ENCODE peak calls at places on chromosomes 12 and 14, in five cellular contexts. U is endodermal cell, Z is foreskin fibroblast, X is cardiac fibroblast, Y is HCT116. V is an unnamed sample.

GRCh38 chr12:51702582-51702981 is 111.5 kb downstream of the SCN8A start:
- DNase-seq in U (no peak), Z (no peak), X (no peak), Y (no peak), V (no peak)

GRCh38 chr14:52906141-52906601 is 44.7 kb downstream of the FERMT2 start:
- DNase-seq in U (no peak), Z (peak), X (peak), Y (peak), V (no peak)

GRCh38 chr14:23347406-23348296 is 5.0 kb downstream of the SLC22A17 start:
- DNase-seq in U (peak), Z (no peak), X (no peak), Y (no peak), V (no peak)

GRCh38 chr12:124515981-124516380 is 51.4 kb downstream of the NCOR2 start:
- DNase-seq in U (no peak), Z (no peak), X (no peak), Y (no peak), V (no peak)

GRCh38 chr12:66900616-66901015 is 221.7 kb upstream of the GRIP1 start:
- DNase-seq in U (no peak), Z (no peak), X (no peak), Y (no peak), V (no peak)

GRCh38 chr12:92973614-92974013 is 44.5 kb upstream of the EEA1 start:
- DNase-seq in U (no peak), Z (peak), X (peak), Y (no peak), V (no peak)

GRCh38 chr12:40063424-40063823 is 42.5 kb downstream of the SLC2A13 start:
- DNase-seq in U (no peak), Z (no peak), X (peak), Y (no peak), V (no peak)

GRCh38 chr12:111227476-111228420 is 141.1 kb downstream of the PHETA1 start:
- DNase-seq in U (no peak), Z (no peak), X (peak), Y (no peak), V (no peak)

GRCh38 chr12:83123039-83123438 is 436.3 kb downstream of the TMTC2 start:
- DNase-seq in U (no peak), Z (no peak), X (peak), Y (no peak), V (no peak)

GRCh38 chr14:35292770-35293561 is 784 bp downstream of the PSMA6 start:
- DNase-seq in U (no peak), Z (no peak), X (no peak), Y (no peak), V (no peak)

GRCh38 chr12:23533295-23533694 is 416.2 kb downstream of the SOX5 start:
- DNase-seq in U (no peak), Z (no peak), X (no peak), Y (no peak), V (no peak)

GRCh38 chr12:23857201-23857600 is 92.3 kb downstream of the SOX5 start:
- DNase-seq in U (no peak), Z (no peak), X (no peak), Y (no peak), V (no peak)

GRCh38 chr12:94149781-94150482 is 1.6 kb downstream of the PLXNC1 start:
- DNase-seq in U (peak), Z (no peak), X (peak), Y (no peak), V (peak)

GRCh38 chr12:460301-461230 is 827 bp downstream of the B4GALNT3 start:
- DNase-seq in U (peak), Z (no peak), X (no peak), Y (no peak), V (peak)

GRCh38 chr12:3326156-3326849 is 164.7 kb upstream of the PRMT8 start:
- DNase-seq in U (peak), Z (no peak), X (peak), Y (no peak), V (no peak)

GRCh38 chr12:55676707-55677106 is 31.0 kb downstream of the ITGA7 start:
- DNase-seq in U (peak), Z (peak), X (no peak), Y (no peak), V (no peak)

GRCh38 chr14:77314539-77314938 is 6.1 kb downstream of the POMT2 start:
- DNase-seq in U (peak), Z (no peak), X (no peak), Y (no peak), V (no peak)

GRCh38 chr12:75260316-75260715 is 50.7 kb upstream of the KCNC2 start:
- DNase-seq in U (no peak), Z (no peak), X (no peak), Y (no peak), V (no peak)

GRCh38 chr14:68379510-68380303 is 413.2 kb downstream of the ZFP36L1 start:
- DNase-seq in U (no peak), Z (no peak), X (no peak), Y (no peak), V (no peak)

GRCh38 chr14:80200093-80200492 is 11.2 kb downstream of the DIO2 start:
- DNase-seq in U (no peak), Z (no peak), X (no peak), Y (no peak), V (no peak)

GRCh38 chr14:92607702-92608429 is 94.3 kb downstream of the RIN3 start:
- DNase-seq in U (peak), Z (peak), X (peak), Y (no peak), V (no peak)

GRCh38 chr14:105472496-105472991 is 2.1 kb upstream of the CRIP2 start:
- DNase-seq in U (no peak), Z (no peak), X (no peak), Y (no peak), V (peak)

GRCh38 chr14:78863143-78863542 is 693.0 kb downstream of the NRXN3 start:
- DNase-seq in U (peak), Z (peak), X (peak), Y (no peak), V (no peak)

GRCh38 chr12:88624911-88625310 is 44.6 kb upstream of the KITLG start:
- DNase-seq in U (no peak), Z (peak), X (peak), Y (no peak), V (no peak)

GRCh38 chr12:95259368-95259767 is 41.8 kb downstream of the VEZT start:
- DNase-seq in U (no peak), Z (no peak), X (no peak), Y (no peak), V (no peak)

GRCh38 chr12:57367121-57367520 is 63.7 kb downstream of the R3HDM2 start:
- DNase-seq in U (no peak), Z (no peak), X (no peak), Y (no peak), V (no peak)

GRCh38 chr12:19411234-19412221 is 27.8 kb upstream of the AEBP2 start:
- DNase-seq in U (peak), Z (no peak), X (no peak), Y (no peak), V (no peak)

GRCh38 chr12:34406228-34406995 is 384.1 kb downstream of the ALG10 start:
- DNase-seq in U (peak), Z (no peak), X (no peak), Y (no peak), V (peak)

GRCh38 chr12:43840338-43840737 is 4.5 kb downstream of the TMEM117 start:
- DNase-seq in U (no peak), Z (no peak), X (no peak), Y (no peak), V (no peak)

GRCh38 chr14:59438148-59438766 is 26.9 kb downstream of the GPR135 start:
- DNase-seq in U (no peak), Z (peak), X (peak), Y (no peak), V (no peak)

GRCh38 chr12:111368291-111368683 is 608 bp downstream of the PHETA1 start:
- DNase-seq in U (peak), Z (no peak), X (no peak), Y (no peak), V (no peak)

GRCh38 chr12:50986961-50987737 is 34.8 kb downstream of the HIGD1C start:
- DNase-seq in U (peak), Z (peak), X (peak), Y (peak), V (no peak)

GRCh38 chr12:6532051-6532926 is 2.0 kb upstream of the GAPDH start:
- DNase-seq in U (peak), Z (peak), X (peak), Y (peak), V (no peak)

GRCh38 chr12:79557690-79558315 is 133.0 kb downstream of the PAWR start:
- DNase-seq in U (no peak), Z (no peak), X (no peak), Y (no peak), V (no peak)

GRCh38 chr12:45483571-45483970 is 245.9 kb upstream of the ARID2 start:
- DNase-seq in U (no peak), Z (no peak), X (peak), Y (no peak), V (no peak)

DNA sequence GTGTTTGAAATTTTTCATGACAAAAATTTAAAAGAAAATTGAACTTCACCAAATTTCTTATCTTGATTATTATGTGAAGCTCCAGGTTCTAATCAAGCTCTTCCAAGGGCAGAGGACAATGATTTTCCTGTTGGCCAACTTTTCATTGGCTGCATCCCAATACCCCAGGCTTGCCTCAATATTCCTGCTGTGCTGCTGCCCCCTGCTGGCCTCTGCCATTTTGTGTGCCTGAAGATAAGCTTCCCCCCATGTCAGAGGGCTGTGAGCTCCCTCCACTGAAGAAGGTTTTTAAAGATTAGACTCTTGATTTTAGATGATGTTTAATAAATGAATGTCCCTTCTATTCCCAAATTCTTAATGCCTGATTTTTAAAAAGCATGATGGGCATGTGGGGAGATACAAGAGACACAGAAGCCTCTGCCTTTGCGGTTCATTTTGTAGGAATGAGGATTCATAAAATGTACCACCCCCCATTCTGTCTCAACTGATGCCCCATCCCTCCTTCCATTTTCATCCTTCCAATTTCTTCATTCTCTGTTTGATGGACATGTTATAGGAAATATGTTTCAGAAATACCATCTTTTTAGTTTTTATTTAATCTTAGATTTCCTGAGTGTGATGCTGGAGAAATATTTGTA is 76.7 kb upstream of the RGS6 start:
- DNase-seq in U (peak), Z (peak), X (peak), Y (peak), V (peak)
- TF ChIP-seq CTCF in U (peak), Z (peak), X (peak), Y (peak), V (peak)

GRCh38 chr12:128818065-128819022 is 5.4 kb downstream of the SLC15A4 start:
- DNase-seq in U (no peak), Z (peak), X (peak), Y (no peak), V (no peak)

GRCh38 chr12:128820253-128820652 is 3.5 kb downstream of the SLC15A4 start:
- DNase-seq in U (no peak), Z (no peak), X (no peak), Y (no peak), V (no peak)

GRCh38 chr12:128823216-128823915 is 392 bp downstream of the SLC15A4 start:
- DNase-seq in U (peak), Z (peak), X (no peak), Y (no peak), V (peak)

GRCh38 chr12:128819293-128820144 is 4.2 kb downstream of the SLC15A4 start:
- DNase-seq in U (peak), Z (no peak), X (no peak), Y (no peak), V (no peak)

GRCh38 chr12:128820723-128821432 is 2.9 kb downstream of the SLC15A4 start:
- DNase-seq in U (no peak), Z (no peak), X (no peak), Y (no peak), V (peak)
- H3K4me3 ChIP-seq in U (peak), Z (no peak), X (no peak), Y (no peak), V (no peak)

DNA sequence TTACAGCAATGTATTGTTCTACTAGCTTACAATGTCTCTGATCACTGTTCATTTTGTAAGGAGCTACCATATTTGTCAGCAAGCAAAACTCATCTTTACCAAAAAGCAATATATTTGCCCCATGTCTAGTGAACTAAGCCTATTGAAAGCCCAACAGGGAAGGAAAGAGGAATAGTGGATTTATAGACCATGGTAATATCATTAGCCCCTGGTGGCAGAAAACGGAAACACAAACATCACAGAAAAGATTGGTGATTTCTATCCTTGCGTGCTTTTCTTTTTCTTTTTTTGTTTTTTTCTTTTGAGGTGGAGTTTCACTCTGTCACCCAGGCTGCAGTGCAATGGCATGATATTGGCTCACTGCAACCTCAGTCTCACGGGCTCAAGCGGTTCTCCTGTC is 1562.4 kb upstream of the TMEM132C start:
- DNase-seq in U (peak), Z (no peak), X (no peak), Y (no peak), V (no peak)
- TF ChIP-seq CTCF in U (peak), Z (no peak), X (no peak), Y (peak), V (no peak)

GRCh38 chr12:13208533-13209278 is 12.2 kb downstream of the EMP1 start:
- DNase-seq in U (peak), Z (no peak), X (peak), Y (no peak), V (no peak)
- H3K4me3 ChIP-seq in U (no peak), Z (no peak), X (no peak), Y (no peak), V (no peak)

DNA sequence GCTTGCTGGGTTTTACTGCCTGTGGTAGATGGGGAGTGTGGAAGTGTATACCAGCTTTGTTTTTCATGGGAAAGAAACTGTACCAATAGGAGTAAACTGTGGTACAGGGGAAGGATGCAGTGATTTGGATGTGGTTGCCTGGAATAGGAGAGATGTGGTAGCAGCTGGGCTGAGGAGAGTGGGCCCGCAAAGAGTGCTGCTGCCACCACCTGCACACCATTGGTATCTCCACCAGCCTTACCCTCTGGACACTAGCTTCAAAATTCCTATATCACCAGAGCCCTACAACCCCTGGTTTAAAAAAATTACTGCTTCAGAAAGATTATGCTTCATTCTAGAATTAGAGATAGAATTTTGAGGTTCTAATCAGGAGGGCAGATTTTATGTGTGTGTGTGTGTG is 53.6 kb downstream of the AKAP6 start:
- DNase-seq in U (peak), Z (no peak), X (peak), Y (no peak), V (no peak)
- TF ChIP-seq CTCF in U (peak), Z (peak), X (peak), Y (peak), V (no peak)